ENCODE peak calls at places on chromosomes 4 and X, in four cellular contexts. A is GM12878, G is A549, X is H1. K is an unnamed sample.

GRCh38 chrX:11458175-11458574 is 165.0 kb downstream of the AMELX start:
- DNase-seq in A (no peak), X (no peak), G (no peak), K (no peak)

GRCh38 chr4:159258889-159259560 is 156.1 kb downstream of the RAPGEF2 start:
- DNase-seq in X (no peak), G (no peak), A (no peak), K (no peak)

GRCh38 chr4:18480928-18481327 is 459.4 kb upstream of the LCORL start:
- DNase-seq in X (no peak), G (no peak), A (no peak), K (no peak)

GRCh38 chr4:186931519-186931918 is 207.9 kb upstream of the FAT1 start:
- DNase-seq in G (no peak), X (no peak), A (no peak), K (no peak)

GRCh38 chr4:152488246-152488645 is 47.6 kb downstream of the FBXW7 start:
- DNase-seq in X (no peak), G (no peak), A (no peak), K (no peak)

GRCh38 chr4:48748949-48749596 is 31.0 kb downstream of the FRYL start:
- DNase-seq in G (no peak), X (no peak), A (no peak), K (no peak)

GRCh38 chr4:7411896-7412585 is 22.7 kb downstream of the PSAPL1 start:
- DNase-seq in A (no peak), X (no peak), G (no peak), K (no peak)

GRCh38 chr4:65241257-65241997 is 428.9 kb downstream of the EPHA5 start:
- DNase-seq in A (no peak), X (no peak), G (no peak), K (peak)

GRCh38 chr4:53592128-53592527 is 842 bp upstream of the LNX1 start:
- DNase-seq in G (no peak), X (no peak), A (no peak), K (no peak)

GRCh38 chrX:113389846-113390245 is 549.2 kb upstream of the AMOT start:
- DNase-seq in A (no peak), X (no peak), G (no peak), K (no peak)

GRCh38 chr4:67134616-67135015 is 410.7 kb downstream of the CENPC start:
- DNase-seq in G (no peak), X (no peak), A (no peak), K (no peak)

GRCh38 chr4:140928880-140929279 is 172.7 kb upstream of the TBC1D9 start:
- DNase-seq in G (no peak), A (no peak), X (no peak), K (no peak)

GRCh38 chr4:85127653-85128052 is 161.2 kb upstream of the WDFY3 start:
- DNase-seq in A (no peak), X (peak), G (peak), K (peak)

GRCh38 chr4:98623126-98623802 is 35.1 kb downstream of the TSPAN5 start:
- DNase-seq in G (no peak), A (no peak), X (no peak), K (no peak)

GRCh38 chr4:21893136-21893535 is 55.4 kb downstream of the KCNIP4 start:
- DNase-seq in G (no peak), A (no peak), X (no peak), K (no peak)

GRCh38 chr4:45030059-45030458 is 303.7 kb upstream of the GNPDA2 start:
- DNase-seq in X (no peak), A (no peak), G (no peak), K (no peak)

GRCh38 chrX:111624169-111624568 is 56.8 kb upstream of the ALG13 start:
- DNase-seq in X (no peak), G (no peak), A (no peak), K (no peak)

GRCh38 chr4:77001907-77002306 is 52.4 kb downstream of the SEPTIN11 start:
- DNase-seq in A (no peak), X (no peak), G (no peak), K (no peak)

DNA sequence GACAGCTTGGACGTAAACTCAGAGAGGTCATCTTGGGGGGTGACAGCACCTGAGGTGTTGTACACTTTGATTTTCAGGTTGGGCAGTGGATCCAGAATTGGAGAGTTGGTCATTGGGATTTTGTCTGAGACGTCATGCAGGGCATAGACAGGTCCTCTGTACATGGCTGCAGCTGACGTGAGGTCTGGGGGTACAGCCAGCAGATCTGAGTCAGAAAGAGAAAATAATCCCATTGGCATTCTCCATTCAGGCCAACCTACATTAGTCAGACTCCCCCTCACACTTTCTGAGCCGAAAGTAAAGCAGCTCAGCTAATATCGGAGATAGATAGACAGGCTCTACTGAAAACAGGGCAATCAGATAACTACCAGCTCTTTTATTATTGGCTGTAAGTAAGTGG is 329.7 kb downstream of the UNC5C start:
- DNase-seq in A (no peak), X (no peak), G (no peak), K (no peak)
- TF ChIP-seq HDAC2 in A (no peak), X (no peak), G (no peak), K (no peak)

GRCh38 chr4:183142566-183143545 is 43.8 kb downstream of the WWC2 start:
- DNase-seq in G (peak), A (no peak), X (no peak), K (no peak)
- TF ChIP-seq EP300 in G (no peak), A (no peak), X (no peak), K (no peak)

GRCh38 chr4:89299153-89299789 is 8.3 kb downstream of the GPRIN3 start:
- DNase-seq in G (peak), X (no peak), A (no peak), K (peak)

GRCh38 chr4:89300060-89300459 is 7.5 kb downstream of the GPRIN3 start:
- DNase-seq in G (no peak), A (no peak), X (no peak), K (no peak)

GRCh38 chr4:89298160-89298559 is 9.4 kb downstream of the GPRIN3 start:
- DNase-seq in A (no peak), X (no peak), G (no peak), K (no peak)

GRCh38 chr4:89300490-89300889 is 7.1 kb downstream of the GPRIN3 start:
- DNase-seq in X (no peak), G (no peak), A (no peak), K (no peak)

DNA sequence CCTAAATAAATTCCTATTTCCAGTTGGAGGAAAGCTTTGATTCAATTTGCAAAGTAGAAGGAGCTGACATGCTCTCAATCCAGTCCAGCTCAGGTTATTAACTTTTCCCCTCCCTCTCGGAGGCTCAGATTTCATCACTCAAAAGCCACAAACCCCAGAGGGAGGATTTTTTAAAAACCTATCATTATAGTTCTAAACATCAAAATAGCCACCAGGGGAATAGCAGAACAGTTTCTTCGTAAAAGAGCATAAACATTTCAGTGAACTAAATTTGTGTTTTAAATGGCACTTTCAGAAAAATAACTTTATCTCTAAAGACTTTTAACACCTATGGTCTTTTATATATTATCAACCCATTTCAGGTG is 8.8 kb downstream of the GPRIN3 start:
- DNase-seq in X (no peak), G (no peak), A (no peak), K (no peak)
- TF ChIP-seq HDAC2 in X (no peak), G (no peak), A (no peak), K (no peak)

DNA sequence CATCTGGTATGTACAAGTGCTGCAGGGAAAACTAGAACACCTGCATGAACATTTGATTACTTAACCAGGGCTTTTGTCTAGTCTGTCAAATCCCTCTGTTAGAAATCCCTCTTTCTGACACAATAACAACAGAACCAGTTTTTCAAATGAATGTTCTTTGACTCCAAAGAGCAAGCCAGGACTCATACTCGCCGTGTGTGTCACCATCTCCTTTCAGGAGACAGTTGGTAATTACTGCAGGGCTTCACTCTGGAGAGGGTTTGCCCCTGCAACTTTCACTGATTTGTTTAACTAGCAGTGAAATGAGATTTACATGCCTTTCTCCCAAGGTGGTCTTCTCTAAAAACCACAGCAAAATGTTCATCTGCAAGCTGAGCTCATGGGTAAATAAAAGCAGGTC is 143.0 kb upstream of the FAM241A start:
- DNase-seq in G (no peak), X (no peak), A (no peak), K (no peak)
- TF ChIP-seq EP300 in G (no peak), X (no peak), A (no peak), K (no peak)

DNA sequence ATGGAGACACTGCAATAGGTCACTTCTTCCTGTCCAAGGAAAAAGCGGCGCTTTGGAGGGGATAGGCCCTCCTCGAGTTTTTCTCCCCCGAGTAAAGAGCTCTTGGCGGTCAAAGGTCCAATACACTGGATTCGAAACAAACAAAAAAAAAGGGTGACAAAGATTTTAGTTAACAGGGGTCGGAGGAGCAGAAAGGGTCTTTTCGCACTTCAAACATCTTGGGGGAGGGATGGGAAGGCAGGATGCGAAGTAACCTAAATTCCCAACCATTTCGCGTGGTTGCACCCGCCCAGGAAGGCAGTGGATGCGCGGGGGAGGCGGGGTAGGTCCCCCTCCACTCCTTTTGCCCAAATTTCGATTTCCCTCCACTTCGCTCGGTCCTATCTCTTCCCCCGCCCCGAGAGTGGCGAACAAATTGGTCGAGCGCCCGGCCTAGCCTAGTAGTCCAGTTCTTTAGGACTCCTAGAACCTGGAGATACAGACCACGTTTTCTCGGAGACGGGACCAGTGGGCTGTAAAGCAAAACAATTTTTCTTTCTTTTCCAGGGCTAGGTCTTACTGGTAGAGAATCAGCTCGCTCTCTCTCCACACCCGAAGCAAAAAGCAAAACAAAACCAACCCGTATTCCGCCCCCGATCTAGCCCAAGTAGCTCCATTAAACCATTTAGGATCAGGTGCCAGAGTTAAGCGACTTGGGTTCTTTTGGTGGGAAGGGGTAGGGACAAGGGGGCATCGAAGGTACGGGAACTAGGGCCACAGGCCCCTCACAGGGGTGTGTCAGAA is 2.0 kb upstream of the STAG2 start:
- DNase-seq in G (peak), X (no peak), A (no peak), K (peak)
- TF ChIP-seq HDAC2 in G (no peak), X (no peak), A (no peak), K (no peak)

DNA sequence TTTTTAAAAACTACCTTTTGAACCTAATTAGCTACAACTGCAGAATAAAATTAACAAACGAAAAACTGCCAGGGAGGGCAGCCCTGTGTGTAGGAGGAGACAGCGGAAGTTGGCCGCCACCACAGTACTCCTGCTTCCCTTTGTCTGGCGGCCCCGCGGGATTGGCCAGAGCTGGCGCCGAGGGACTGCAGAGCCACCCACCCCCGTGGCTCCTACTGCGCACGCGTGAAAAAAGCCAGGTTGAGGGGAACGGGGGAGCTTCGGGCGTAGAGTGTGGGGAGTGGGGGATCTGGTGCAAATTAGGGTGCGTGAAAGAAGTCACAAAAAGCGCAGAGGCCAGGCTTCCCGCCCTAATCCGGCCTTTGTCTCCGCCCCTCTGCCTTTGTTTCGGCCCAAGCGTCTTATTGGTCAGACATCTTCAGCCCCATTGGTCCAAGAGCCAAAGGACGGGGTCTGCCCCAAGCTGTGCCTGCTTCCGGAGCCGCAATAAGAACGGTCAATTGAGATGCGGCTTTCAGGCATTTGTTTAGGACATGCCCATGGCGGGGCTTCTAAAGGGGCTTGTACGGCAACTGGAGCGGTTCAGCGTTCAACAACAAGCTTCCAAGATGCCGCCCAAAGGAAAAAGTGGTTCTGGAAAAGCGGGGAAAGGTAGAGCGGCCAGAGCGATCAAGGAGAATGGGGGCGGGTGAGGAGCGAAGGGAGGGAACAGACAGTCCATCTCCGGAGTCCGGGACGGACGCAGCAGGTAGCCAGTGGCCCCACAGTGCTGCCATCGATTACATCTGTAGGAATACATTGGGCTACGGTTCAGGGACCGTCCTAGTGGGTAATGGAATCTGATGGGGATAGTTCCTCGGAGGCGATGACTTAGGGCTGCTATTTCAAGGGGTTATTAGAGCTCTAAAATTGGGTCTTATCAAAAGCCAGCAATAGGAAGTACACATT is at the start of gene PIN4:
- DNase-seq in X (peak), A (peak), G (peak), K (peak)
- TF ChIP-seq EP300 in X (no peak), A (no peak), G (no peak), K (no peak)

GRCh38 chr4:78058591-78059523 is 1.7 kb downstream of the FRAS1 start:
- DNase-seq in X (peak), G (peak), A (no peak), K (no peak)

GRCh38 chr4:78059524-78059889 is 2.4 kb downstream of the FRAS1 start:
- DNase-seq in X (peak), G (peak), A (no peak), K (peak)

GRCh38 chr4:78056265-78057129 is 626 bp upstream of the FRAS1 start:
- DNase-seq in A (no peak), G (peak), X (no peak), K (peak)

GRCh38 chr4:78057600-78058560 is 757 bp downstream of the FRAS1 start:
- DNase-seq in G (peak), X (no peak), A (no peak), K (no peak)

DNA sequence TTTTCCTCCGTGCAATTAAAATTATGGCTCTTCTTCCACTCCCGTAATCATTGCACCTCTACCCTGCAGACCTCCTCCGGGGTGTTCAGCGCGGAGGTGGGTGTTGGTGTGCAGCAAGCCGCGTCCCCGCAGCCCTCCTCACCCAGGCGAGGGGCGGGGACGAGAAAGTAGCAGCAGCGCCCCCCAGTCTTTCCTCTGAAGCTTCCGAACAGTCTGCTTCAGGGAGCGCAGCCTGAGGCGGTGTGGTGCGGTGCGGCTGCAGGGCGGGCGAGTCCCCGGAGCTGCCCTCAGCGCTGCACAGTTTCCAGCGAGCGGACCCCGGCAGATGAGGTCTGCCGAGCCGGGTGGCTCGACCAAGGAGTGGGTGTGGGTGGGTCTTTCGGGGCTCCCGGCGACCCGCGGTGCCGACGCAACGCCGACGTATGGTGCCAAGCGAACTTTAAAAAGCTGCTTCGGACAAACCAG is at the start of gene FRAS1:
- DNase-seq in A (no peak), X (no peak), G (peak), K (no peak)
- TF ChIP-seq HDAC2 in A (no peak), X (no peak), G (no peak), K (no peak)

DNA sequence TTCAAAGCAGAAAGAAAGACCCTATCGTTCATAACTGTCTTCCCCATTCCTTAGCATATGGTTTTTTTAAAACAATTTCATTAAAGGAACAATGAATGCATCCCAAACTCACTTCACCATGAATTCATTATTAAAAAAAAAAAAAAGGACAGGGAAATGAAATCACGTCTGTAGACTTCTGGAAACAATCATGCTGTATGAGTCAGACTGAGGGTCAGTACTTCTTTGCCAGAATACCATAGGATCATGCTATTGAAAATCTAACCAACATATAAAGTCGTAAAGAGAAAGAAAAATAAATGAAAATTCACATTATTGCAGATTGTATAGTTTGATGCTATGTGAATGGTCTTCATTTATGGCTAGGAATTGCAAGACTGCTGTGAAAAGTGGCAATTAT is 144.4 kb downstream of the PCDH18 start:
- DNase-seq in X (no peak), G (no peak), A (no peak), K (no peak)
- TF ChIP-seq EP300 in X (no peak), G (no peak), A (no peak), K (no peak)